ENCODE peak calls at places on chromosomes 2 and 18, in four cellular contexts. One of them, this sample, is unnamed.

GRCh38 chr2:3864943-3865664 is 161.7 kb downstream of the DCDC2C start:
- DNase-seq in astrocyte of the spinal cord: no peak
- DNase-seq in OCI-LY7: no peak
- DNase-seq in endothelial cell: no peak
- DNase-seq in this sample: no peak

GRCh38 chr2:46784278-46784677 is 131.3 kb downstream of the MCFD2 start:
- DNase-seq in astrocyte of the spinal cord: no peak
- DNase-seq in OCI-LY7: no peak
- DNase-seq in endothelial cell: no peak
- DNase-seq in this sample: no peak

GRCh38 chr2:43387092-43388062 is 161.0 kb upstream of the ZFP36L2 start:
- DNase-seq in astrocyte of the spinal cord: peak
- DNase-seq in OCI-LY7: no peak
- DNase-seq in endothelial cell: no peak
- DNase-seq in this sample: no peak

GRCh38 chr2:232438951-232439757 is 16.8 kb upstream of the ALPI start:
- DNase-seq in astrocyte of the spinal cord: no peak
- DNase-seq in OCI-LY7: peak
- DNase-seq in endothelial cell: peak
- DNase-seq in this sample: no peak

GRCh38 chr18:45108754-45109153 is 428.1 kb downstream of the SETBP1 start:
- DNase-seq in astrocyte of the spinal cord: no peak
- DNase-seq in OCI-LY7: no peak
- DNase-seq in endothelial cell: no peak
- DNase-seq in this sample: no peak

GRCh38 chr2:36486546-36487044 is 111.4 kb downstream of the FEZ2 start:
- DNase-seq in astrocyte of the spinal cord: peak
- DNase-seq in OCI-LY7: no peak
- DNase-seq in endothelial cell: no peak
- DNase-seq in this sample: no peak

GRCh38 chr2:55511508-55512124 is 7.9 kb upstream of the CFAP36 start:
- DNase-seq in astrocyte of the spinal cord: peak
- DNase-seq in OCI-LY7: peak
- DNase-seq in endothelial cell: peak
- DNase-seq in this sample: no peak

GRCh38 chr2:65367517-65367916 is 64.9 kb downstream of the SPRED2 start:
- DNase-seq in astrocyte of the spinal cord: peak
- DNase-seq in OCI-LY7: no peak
- DNase-seq in endothelial cell: no peak
- DNase-seq in this sample: no peak

GRCh38 chr2:164369416-164369815 is 251.9 kb downstream of the GRB14 start:
- DNase-seq in astrocyte of the spinal cord: peak
- DNase-seq in OCI-LY7: no peak
- DNase-seq in endothelial cell: no peak
- DNase-seq in this sample: no peak

GRCh38 chr2:98484121-98484557 is 39.5 kb downstream of the INPP4A start:
- DNase-seq in astrocyte of the spinal cord: no peak
- DNase-seq in OCI-LY7: no peak
- DNase-seq in endothelial cell: no peak
- DNase-seq in this sample: no peak

GRCh38 chr2:120763931-120764330 is 28.3 kb downstream of the GLI2 start:
- DNase-seq in astrocyte of the spinal cord: no peak
- DNase-seq in OCI-LY7: no peak
- DNase-seq in endothelial cell: no peak
- DNase-seq in this sample: no peak

GRCh38 chr2:187500585-187501359 is 52.7 kb upstream of the CALCRL start:
- DNase-seq in astrocyte of the spinal cord: peak
- DNase-seq in OCI-LY7: no peak
- DNase-seq in endothelial cell: no peak
- DNase-seq in this sample: no peak

GRCh38 chr18:36372902-36373301 is 75.4 kb downstream of the FHOD3 start:
- DNase-seq in astrocyte of the spinal cord: peak
- DNase-seq in OCI-LY7: no peak
- DNase-seq in endothelial cell: no peak
- DNase-seq in this sample: no peak

GRCh38 chr18:58660915-58661314 is 10.3 kb upstream of the MALT1 start:
- DNase-seq in astrocyte of the spinal cord: no peak
- DNase-seq in OCI-LY7: no peak
- DNase-seq in endothelial cell: no peak
- DNase-seq in this sample: peak

GRCh38 chr2:161946489-161947107 is 127.4 kb downstream of the DPP4 start:
- DNase-seq in astrocyte of the spinal cord: peak
- DNase-seq in OCI-LY7: peak
- DNase-seq in endothelial cell: peak
- DNase-seq in this sample: no peak

GRCh38 chr2:37506407-37507068 is 162.1 kb downstream of the QPCT start:
- DNase-seq in astrocyte of the spinal cord: peak
- DNase-seq in OCI-LY7: no peak
- DNase-seq in endothelial cell: no peak
- DNase-seq in this sample: no peak

GRCh38 chr2:164504253-164504652 is 117.0 kb downstream of the GRB14 start:
- DNase-seq in astrocyte of the spinal cord: no peak
- DNase-seq in OCI-LY7: no peak
- DNase-seq in endothelial cell: peak
- DNase-seq in this sample: no peak

GRCh38 chr2:216590780-216591179 is 42.4 kb upstream of the IGFBP2 start:
- DNase-seq in astrocyte of the spinal cord: peak
- DNase-seq in OCI-LY7: no peak
- DNase-seq in endothelial cell: no peak
- DNase-seq in this sample: no peak

GRCh38 chr2:164693834-164694233 is 72.6 kb upstream of the GRB14 start:
- DNase-seq in astrocyte of the spinal cord: no peak
- DNase-seq in OCI-LY7: no peak
- DNase-seq in endothelial cell: no peak
- DNase-seq in this sample: no peak

GRCh38 chr2:74927617-74928016 is 30.8 kb upstream of the POLE4 start:
- DNase-seq in astrocyte of the spinal cord: no peak
- DNase-seq in OCI-LY7: no peak
- DNase-seq in endothelial cell: no peak
- DNase-seq in this sample: no peak

GRCh38 chr2:69779258-69779989 is 37.5 kb downstream of the ANXA4 start:
- DNase-seq in astrocyte of the spinal cord: no peak
- DNase-seq in OCI-LY7: no peak
- DNase-seq in endothelial cell: no peak
- DNase-seq in this sample: no peak

GRCh38 chr2:106800180-106800579 is 85.8 kb downstream of the ST6GAL2 start:
- DNase-seq in astrocyte of the spinal cord: no peak
- DNase-seq in OCI-LY7: no peak
- DNase-seq in endothelial cell: no peak
- DNase-seq in this sample: no peak

GRCh38 chr2:174610243-174610995 is 12.8 kb upstream of the WIPF1 start:
- DNase-seq in astrocyte of the spinal cord: peak
- DNase-seq in OCI-LY7: peak
- DNase-seq in endothelial cell: no peak
- DNase-seq in this sample: no peak

GRCh38 chr2:3793233-3793632 is 89.9 kb downstream of the DCDC2C start:
- DNase-seq in astrocyte of the spinal cord: no peak
- DNase-seq in OCI-LY7: no peak
- DNase-seq in endothelial cell: no peak
- DNase-seq in this sample: no peak

GRCh38 chr2:162317910-162318279 is 589 bp downstream of the IFIH1 start:
- DNase-seq in astrocyte of the spinal cord: no peak
- DNase-seq in OCI-LY7: peak
- DNase-seq in endothelial cell: peak
- DNase-seq in this sample: no peak

GRCh38 chr2:172427990-172428840 is 829 bp downstream of the ITGA6 start:
- DNase-seq in astrocyte of the spinal cord: peak
- DNase-seq in OCI-LY7: no peak
- DNase-seq in endothelial cell: peak
- DNase-seq in this sample: no peak
- TF ChIP-seq CTCF in astrocyte of the spinal cord: peak
- TF ChIP-seq CTCF in OCI-LY7: no peak
- TF ChIP-seq CTCF in endothelial cell: no peak
- TF ChIP-seq CTCF in this sample: no peak

GRCh38 chr2:15303874-15304273 is 257.3 kb downstream of the NBAS start:
- DNase-seq in astrocyte of the spinal cord: no peak
- DNase-seq in OCI-LY7: no peak
- DNase-seq in endothelial cell: no peak
- DNase-seq in this sample: no peak
- TF ChIP-seq CTCF in astrocyte of the spinal cord: no peak
- TF ChIP-seq CTCF in OCI-LY7: no peak
- TF ChIP-seq CTCF in endothelial cell: no peak
- TF ChIP-seq CTCF in this sample: no peak

DNA sequence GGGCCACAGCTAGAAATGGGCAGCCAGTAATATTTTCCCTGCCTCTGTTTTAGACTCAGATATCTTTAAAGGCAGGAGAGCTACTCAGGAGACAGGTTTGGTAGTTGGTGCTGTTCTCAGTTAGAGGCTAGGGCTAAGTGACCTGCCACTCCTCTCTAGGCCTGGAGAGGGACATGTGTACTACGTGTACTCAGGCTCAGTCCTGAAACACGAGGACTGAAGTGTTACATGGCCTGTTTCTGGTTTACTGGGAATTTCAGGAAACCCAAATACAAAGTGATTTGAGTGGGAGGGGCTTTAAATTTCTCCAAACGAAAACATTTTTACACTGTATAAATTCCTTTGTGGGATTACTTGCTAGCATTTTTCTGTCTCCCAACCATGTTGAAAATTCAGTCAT is 343.4 kb downstream of the CYP26B1 start:
- DNase-seq in astrocyte of the spinal cord: no peak
- DNase-seq in OCI-LY7: no peak
- DNase-seq in endothelial cell: no peak
- DNase-seq in this sample: no peak
- TF ChIP-seq CTCF in astrocyte of the spinal cord: no peak
- TF ChIP-seq CTCF in OCI-LY7: no peak
- TF ChIP-seq CTCF in endothelial cell: no peak
- TF ChIP-seq CTCF in this sample: no peak

GRCh38 chr18:39455300-39455699 is 1889.7 kb upstream of the CELF4 start:
- DNase-seq in astrocyte of the spinal cord: peak
- DNase-seq in OCI-LY7: no peak
- DNase-seq in endothelial cell: no peak
- DNase-seq in this sample: no peak
- TF ChIP-seq CTCF in astrocyte of the spinal cord: no peak
- TF ChIP-seq CTCF in OCI-LY7: no peak
- TF ChIP-seq CTCF in endothelial cell: no peak
- TF ChIP-seq CTCF in this sample: no peak

GRCh38 chr2:201964011-201964410 is 69.6 kb upstream of the FZD7 start:
- DNase-seq in astrocyte of the spinal cord: no peak
- DNase-seq in OCI-LY7: no peak
- DNase-seq in endothelial cell: no peak
- DNase-seq in this sample: no peak

GRCh38 chr2:201966691-201967388 is 66.8 kb upstream of the FZD7 start:
- DNase-seq in astrocyte of the spinal cord: no peak
- DNase-seq in OCI-LY7: no peak
- DNase-seq in endothelial cell: no peak
- DNase-seq in this sample: no peak

GRCh38 chr2:201964631-201965206 is 68.9 kb upstream of the FZD7 start:
- DNase-seq in astrocyte of the spinal cord: peak
- DNase-seq in OCI-LY7: no peak
- DNase-seq in endothelial cell: no peak
- DNase-seq in this sample: no peak

GRCh38 chr2:201968045-201968444 is 65.6 kb upstream of the FZD7 start:
- DNase-seq in astrocyte of the spinal cord: no peak
- DNase-seq in OCI-LY7: no peak
- DNase-seq in endothelial cell: no peak
- DNase-seq in this sample: no peak

GRCh38 chr2:201965550-201965949 is 68.1 kb upstream of the FZD7 start:
- DNase-seq in astrocyte of the spinal cord: no peak
- DNase-seq in OCI-LY7: no peak
- DNase-seq in endothelial cell: no peak
- DNase-seq in this sample: no peak
- TF ChIP-seq CTCF in astrocyte of the spinal cord: no peak
- TF ChIP-seq CTCF in OCI-LY7: peak
- TF ChIP-seq CTCF in endothelial cell: no peak
- TF ChIP-seq CTCF in this sample: no peak

DNA sequence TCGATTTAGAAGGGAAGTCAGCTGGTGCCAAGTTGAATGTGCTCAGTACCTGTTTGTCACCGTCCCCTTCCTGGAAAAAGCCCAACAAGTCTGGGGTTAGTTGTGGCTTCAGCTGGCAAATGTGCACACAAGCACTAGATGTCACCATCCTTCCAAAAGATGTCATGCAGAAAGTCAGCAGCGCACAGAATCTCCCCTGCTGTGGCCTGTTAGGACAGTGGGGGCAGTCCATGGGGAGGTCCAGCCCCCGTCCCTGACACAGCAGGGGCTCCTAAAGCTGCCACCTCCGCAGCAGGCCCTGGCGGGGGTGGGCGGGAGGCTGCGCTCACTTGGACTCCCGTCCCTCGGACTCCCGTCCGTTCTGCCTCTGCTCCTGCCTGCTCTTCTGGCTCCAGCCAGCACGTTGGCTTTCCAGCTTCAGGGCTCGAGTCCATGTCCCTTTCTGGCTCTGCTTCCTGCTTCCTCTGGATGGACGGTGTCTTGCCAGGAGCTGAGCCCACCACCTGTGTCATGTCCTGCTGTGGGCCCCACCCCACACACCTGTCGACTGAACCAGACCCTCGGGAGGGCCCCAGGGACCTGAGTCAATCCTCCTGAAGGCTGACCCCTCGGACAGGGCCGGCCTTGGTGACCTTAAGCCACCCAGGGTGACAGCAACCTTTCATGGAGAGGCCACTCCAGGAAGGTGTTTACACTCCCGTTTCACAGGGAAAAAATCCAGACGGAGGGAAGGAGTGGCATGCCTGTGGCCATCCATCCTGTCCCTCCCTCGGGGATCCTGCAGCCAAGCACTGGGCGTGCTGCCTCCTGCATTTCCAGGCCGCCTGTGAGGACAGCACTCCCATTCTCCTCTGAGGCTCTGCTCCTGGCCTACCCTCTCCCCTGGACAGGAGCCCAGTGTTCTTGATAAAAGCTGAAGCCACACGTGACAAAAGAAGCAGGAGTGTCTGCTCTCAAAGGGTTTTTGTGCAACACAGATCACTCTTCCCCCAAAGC is 8.5 kb downstream of the RAB17 start:
- DNase-seq in astrocyte of the spinal cord: peak
- DNase-seq in OCI-LY7: peak
- DNase-seq in endothelial cell: peak
- DNase-seq in this sample: no peak
- TF ChIP-seq CTCF in astrocyte of the spinal cord: peak
- TF ChIP-seq CTCF in OCI-LY7: peak
- TF ChIP-seq CTCF in endothelial cell: no peak
- TF ChIP-seq CTCF in this sample: peak

GRCh38 chr2:39225564-39225963 is 18.2 kb downstream of the CDKL4 start:
- DNase-seq in astrocyte of the spinal cord: no peak
- DNase-seq in OCI-LY7: no peak
- DNase-seq in endothelial cell: no peak
- DNase-seq in this sample: no peak

GRCh38 chr2:39232141-39232540 is 11.6 kb downstream of the CDKL4 start:
- DNase-seq in astrocyte of the spinal cord: no peak
- DNase-seq in OCI-LY7: no peak
- DNase-seq in endothelial cell: no peak
- DNase-seq in this sample: no peak

GRCh38 chr2:39227628-39228412 is 15.9 kb downstream of the CDKL4 start:
- DNase-seq in astrocyte of the spinal cord: peak
- DNase-seq in OCI-LY7: peak
- DNase-seq in endothelial cell: peak
- DNase-seq in this sample: peak

GRCh38 chr2:39223909-39224308 is 19.9 kb downstream of the CDKL4 start:
- DNase-seq in astrocyte of the spinal cord: no peak
- DNase-seq in OCI-LY7: no peak
- DNase-seq in endothelial cell: no peak
- DNase-seq in this sample: no peak

GRCh38 chr2:39228413-39229209 is 15.2 kb downstream of the CDKL4 start:
- DNase-seq in astrocyte of the spinal cord: no peak
- DNase-seq in OCI-LY7: peak
- DNase-seq in endothelial cell: no peak
- DNase-seq in this sample: no peak
- TF ChIP-seq CTCF in astrocyte of the spinal cord: no peak
- TF ChIP-seq CTCF in OCI-LY7: peak
- TF ChIP-seq CTCF in endothelial cell: no peak
- TF ChIP-seq CTCF in this sample: no peak